ENCODE peak calls at places on chromosomes 6 and 20, in four cellular contexts. I, R, A and J are unnamed samples. For H3K27me3, H3K4me1 and H3K36me3, the result is how much of the 10 kb centered on the place peaks cover.

GRCh38 chr20:24783631-24784492 is 165.2 kb upstream of the CST7 start:
- DNase-seq in I (no peak), R (peak), A (no peak), J (no peak)

GRCh38 chr6:16038938-16039337 is 89.9 kb upstream of the MYLIP start:
- DNase-seq in I (no peak), R (no peak), A (no peak), J (no peak)

GRCh38 chr6:24426729-24427446 is 24.2 kb downstream of the MRS2 start:
- DNase-seq in I (no peak), R (no peak), A (no peak), J (no peak)

GRCh38 chr6:33700391-33701050 is 11.0 kb downstream of the UQCC2 start:
- DNase-seq in I (peak), R (peak), A (peak), J (peak)

GRCh38 chr6:78835817-78836216 is 31.5 kb upstream of the IRAK1BP1 start:
- DNase-seq in I (no peak), R (no peak), A (no peak), J (peak)

GRCh38 chr6:15444881-15445280 is 199.0 kb downstream of the JARID2 start:
- DNase-seq in I (peak), R (peak), A (no peak), J (no peak)

GRCh38 chr6:138104618-138105213 is 2.5 kb downstream of the PERP start:
- DNase-seq in I (no peak), R (no peak), A (no peak), J (no peak)

GRCh38 chr20:2137552-2138201 is 36.0 kb downstream of the STK35 start:
- DNase-seq in I (peak), R (no peak), A (no peak), J (peak)

GRCh38 chr6:16929814-16930213 is 168.6 kb upstream of the ATXN1 start:
- DNase-seq in I (peak), R (no peak), A (no peak), J (peak)

GRCh38 chr20:63351811-63352591 is 9.1 kb downstream of the CHRNA4 start:
- DNase-seq in I (no peak), R (no peak), A (peak), J (no peak)

GRCh38 chr6:149147191-149147590 is 170.3 kb upstream of the TAB2 start:
- DNase-seq in I (peak), R (no peak), A (no peak), J (peak)

GRCh38 chr20:63664861-63665594 is 6.9 kb downstream of the RTEL1 start:
- DNase-seq in I (peak), R (no peak), A (peak), J (no peak)

GRCh38 chr20:10531848-10532247 is 96.7 kb downstream of the SLX4IP start:
- DNase-seq in I (peak), R (no peak), A (no peak), J (no peak)

GRCh38 chr6:90106449-90106848 is 190.2 kb downstream of the BACH2 start:
- DNase-seq in I (no peak), R (no peak), A (no peak), J (no peak)

GRCh38 chr6:7960848-7961247 is 50.3 kb upstream of the TXNDC5 start:
- DNase-seq in I (no peak), R (no peak), A (no peak), J (no peak)

GRCh38 chr6:90286884-90287488 is 9.7 kb downstream of the BACH2 start:
- DNase-seq in I (peak), R (peak), A (peak), J (no peak)

GRCh38 chr20:58127731-58128130 is 100.7 kb downstream of the ANKRD60 start:
- DNase-seq in I (peak), R (no peak), A (no peak), J (peak)

GRCh38 chr6:131937219-131937618 is 14.0 kb downstream of the CCN2 start:
- DNase-seq in I (no peak), R (no peak), A (no peak), J (no peak)

GRCh38 chr6:121817141-121817540 is 381.7 kb downstream of the GJA1 start:
- DNase-seq in I (peak), R (no peak), A (no peak), J (peak)

GRCh38 chr6:167045828-167046580 is 46.8 kb downstream of the CEP43 start:
- DNase-seq in I (no peak), R (no peak), A (no peak), J (no peak)

GRCh38 chr20:13855613-13856012 is 70.8 kb downstream of the NDUFAF5 start:
- DNase-seq in I (no peak), R (no peak), A (no peak), J (no peak)

GRCh38 chr20:13856356-13856755 is 71.5 kb downstream of the NDUFAF5 start:
- DNase-seq in I (no peak), R (no peak), A (no peak), J (no peak)

GRCh38 chr20:13858496-13859270 is 73.9 kb downstream of the NDUFAF5 start:
- DNase-seq in I (no peak), R (no peak), A (no peak), J (no peak)

GRCh38 chr20:13857961-13858360 is 73.1 kb downstream of the NDUFAF5 start:
- DNase-seq in I (no peak), R (no peak), A (no peak), J (no peak)

GRCh38 chr20:13857304-13857703 is 72.5 kb downstream of the NDUFAF5 start:
- DNase-seq in I (no peak), R (no peak), A (no peak), J (no peak)
- H3K27me3 ChIP-seq in I (under half), R (under half), A (under half), J (under half)

DNA sequence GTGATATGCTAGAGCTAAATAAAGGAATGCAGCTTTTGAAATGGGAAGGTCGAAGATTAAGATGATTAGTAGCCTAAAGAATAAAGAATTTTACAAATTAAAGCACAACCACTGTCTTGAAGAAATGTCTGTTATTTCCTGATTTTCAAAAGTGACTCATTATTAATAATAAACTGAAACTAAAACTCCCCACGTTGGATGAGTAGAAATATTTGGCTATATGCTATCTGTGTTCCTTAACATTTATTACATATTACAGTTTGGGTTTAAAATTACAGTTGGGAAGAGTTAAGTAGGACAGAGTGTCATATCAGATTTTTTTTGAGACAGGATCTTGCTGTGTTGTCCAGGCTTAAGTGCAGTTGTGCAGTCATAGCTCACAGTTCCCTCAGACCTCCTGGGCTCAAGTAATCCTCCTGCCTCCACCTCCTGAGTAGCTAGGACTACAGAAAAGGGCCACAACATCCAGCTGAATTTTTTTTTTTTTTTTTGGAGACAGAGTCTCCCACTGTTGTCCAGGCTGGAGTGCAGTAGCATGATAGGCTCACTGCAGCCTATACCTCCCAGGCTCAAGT is 47.1 kb downstream of the AKIRIN2 start:
- DNase-seq in I (no peak), R (no peak), A (no peak), J (no peak)
- H3K4me1 ChIP-seq in I (under half), R (under half), A (under half), J (under half)

DNA sequence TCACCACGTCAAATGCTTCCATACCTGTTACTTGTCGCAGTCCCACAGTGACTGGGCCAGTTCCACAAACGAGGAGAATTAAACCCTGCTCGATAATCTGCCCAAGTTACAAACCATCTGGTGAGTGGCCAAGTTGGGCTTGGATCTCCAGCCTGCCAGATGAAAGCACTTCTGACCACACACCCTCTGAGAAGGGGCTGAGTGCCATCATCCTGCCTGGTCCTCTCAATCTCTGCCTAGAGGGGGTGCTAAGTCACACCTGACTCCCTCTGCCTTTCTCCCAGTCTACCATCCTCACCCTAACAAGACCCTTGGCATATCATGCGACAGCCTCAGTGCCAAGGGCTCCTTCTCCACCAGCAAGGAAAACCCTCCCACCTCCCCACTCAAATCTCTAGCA is 15.8 kb downstream of the RRP36 start:
- DNase-seq in I (no peak), R (no peak), A (no peak), J (no peak)
- H3K36me3 ChIP-seq in I (under half), R (under half), A (under half), J (half or more)

DNA sequence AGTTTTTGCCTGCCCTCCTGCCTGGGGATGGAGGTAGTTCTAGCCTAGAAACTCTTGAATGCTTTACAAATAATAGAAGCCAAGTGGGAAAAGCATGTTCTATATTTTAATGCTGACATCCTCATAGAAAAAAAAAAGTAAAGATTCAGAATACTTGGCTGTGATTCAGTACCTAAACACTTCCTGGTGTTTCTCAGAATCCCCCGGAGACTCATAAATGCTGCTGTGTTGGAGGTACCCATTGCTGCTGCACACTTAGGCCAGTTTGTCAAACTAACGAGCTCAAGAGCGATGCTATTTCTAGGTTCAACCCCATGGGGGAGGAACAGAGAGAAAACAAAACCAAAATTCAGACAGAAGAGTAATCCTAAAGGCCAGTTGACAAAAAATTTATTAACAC is 38.8 kb upstream of the ZFP64 start:
- DNase-seq in I (no peak), R (no peak), A (no peak), J (no peak)
- H3K27me3 ChIP-seq in I (under half), R (under half), A (under half), J (under half)

GRCh38 chr20:3782597-3782996 is 1.3 kb upstream of the SPEF1 start:
- DNase-seq in I (no peak), R (no peak), A (no peak), J (no peak)
- H3K4me1 ChIP-seq in I (under half), R (under half), A (under half), J (under half)

GRCh38 chr6:144466716-144467115 is 181.6 kb downstream of the UTRN start:
- DNase-seq in I (no peak), R (no peak), A (no peak), J (no peak)

GRCh38 chr6:144467921-144468320 is 182.8 kb downstream of the UTRN start:
- DNase-seq in I (no peak), R (no peak), A (peak), J (no peak)

GRCh38 chr6:144467153-144467762 is 182.1 kb downstream of the UTRN start:
- DNase-seq in I (no peak), R (no peak), A (no peak), J (no peak)

GRCh38 chr6:144468709-144469108 is 183.6 kb downstream of the UTRN start:
- DNase-seq in I (no peak), R (no peak), A (no peak), J (no peak)

DNA sequence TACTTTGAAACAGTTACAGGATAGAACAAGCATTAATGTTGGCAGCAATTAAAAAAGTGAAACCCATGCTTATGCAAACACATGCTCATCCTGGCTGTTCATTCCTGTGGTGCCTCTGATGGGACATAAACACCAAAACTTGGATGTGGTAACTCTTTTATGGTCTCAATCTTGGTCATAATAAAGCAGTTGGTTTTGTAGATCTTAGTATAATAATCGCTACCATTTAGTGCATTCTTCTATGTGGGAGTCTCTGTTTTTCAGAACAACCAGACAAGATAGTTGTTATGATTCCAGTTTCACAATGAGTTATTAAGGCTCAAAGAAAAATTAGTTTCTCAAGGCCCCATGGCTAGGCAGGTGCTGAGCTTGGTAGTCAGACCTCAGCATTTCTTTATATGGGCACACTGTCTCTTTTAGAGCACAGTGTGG is 184.0 kb downstream of the UTRN start:
- DNase-seq in I (no peak), R (no peak), A (no peak), J (no peak)
- H3K36me3 ChIP-seq in I (under half), R (under half), A (under half), J (half or more)

DNA sequence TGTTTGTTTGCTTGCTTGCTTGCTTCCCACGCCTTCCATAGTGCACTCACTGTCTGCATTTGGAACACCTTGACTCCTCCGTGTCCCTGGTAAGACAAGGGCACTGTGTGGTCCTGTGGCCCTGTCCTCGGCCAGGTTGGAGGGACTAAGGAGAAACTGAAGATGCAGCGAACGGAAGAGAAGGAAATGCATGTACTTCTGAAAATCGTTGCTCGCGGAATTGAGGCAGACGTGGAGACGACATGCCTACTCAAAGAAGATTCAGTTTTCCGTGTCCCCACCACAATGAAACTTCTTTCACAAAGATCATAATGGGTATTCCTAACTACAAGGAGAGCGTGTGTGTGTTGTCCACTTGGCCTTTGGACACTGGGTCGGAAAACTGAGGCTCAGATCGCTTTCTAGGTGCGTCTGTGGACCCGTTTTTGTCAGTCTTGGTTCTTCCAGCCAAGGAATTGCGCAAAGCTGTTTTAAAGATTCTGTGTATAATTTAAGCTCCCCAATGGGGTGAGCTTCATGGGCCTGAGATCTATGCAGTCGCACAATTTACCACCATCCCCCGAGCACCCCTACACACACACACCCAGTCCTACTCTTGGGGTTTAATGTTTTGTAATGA is 120.4 kb upstream of the ZNF184 start:
- DNase-seq in I (no peak), R (no peak), A (no peak), J (no peak)
- H3K27me3 ChIP-seq in I (under half), R (under half), A (half or more), J (under half)

GRCh38 chr6:56518995-56519767 is 123.5 kb downstream of the DST start:
- DNase-seq in I (no peak), R (no peak), A (no peak), J (no peak)

GRCh38 chr6:56514395-56514794 is 128.3 kb downstream of the DST start:
- DNase-seq in I (peak), R (no peak), A (no peak), J (peak)

GRCh38 chr6:56515081-56515905 is 127.4 kb downstream of the DST start:
- DNase-seq in I (no peak), R (no peak), A (no peak), J (no peak)

GRCh38 chr6:56516003-56516402 is 126.7 kb downstream of the DST start:
- DNase-seq in I (no peak), R (no peak), A (no peak), J (no peak)

DNA sequence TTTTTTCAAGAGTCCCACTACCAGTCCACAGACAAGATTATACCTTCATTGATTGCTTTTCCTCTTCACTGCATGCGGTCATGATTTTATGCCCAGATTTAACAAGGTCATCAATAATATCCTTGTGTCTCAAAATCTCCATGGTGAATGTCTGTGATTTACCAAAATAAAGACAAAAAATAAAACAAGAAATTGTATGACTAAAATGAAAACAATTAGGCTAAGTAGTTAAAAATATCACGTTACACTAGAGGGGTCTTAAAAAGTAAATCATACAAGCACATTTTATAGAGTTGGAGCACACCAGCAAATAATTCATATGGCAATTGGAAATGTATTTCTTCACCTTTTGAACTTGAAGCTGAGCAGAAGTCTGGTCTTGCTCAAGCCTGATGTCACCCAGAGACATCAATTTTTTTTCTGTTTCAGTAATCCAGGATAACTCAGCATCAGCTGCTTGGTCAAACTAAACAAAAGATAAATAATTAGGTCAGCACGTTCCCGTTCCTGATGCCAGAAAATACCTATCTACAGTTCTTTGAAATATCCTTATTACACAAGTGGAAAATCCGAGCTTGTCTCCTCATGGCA is 125.4 kb downstream of the DST start:
- DNase-seq in I (peak), R (no peak), A (no peak), J (peak)
- H3K4me1 ChIP-seq in I (under half), R (under half), A (under half), J (under half)

DNA sequence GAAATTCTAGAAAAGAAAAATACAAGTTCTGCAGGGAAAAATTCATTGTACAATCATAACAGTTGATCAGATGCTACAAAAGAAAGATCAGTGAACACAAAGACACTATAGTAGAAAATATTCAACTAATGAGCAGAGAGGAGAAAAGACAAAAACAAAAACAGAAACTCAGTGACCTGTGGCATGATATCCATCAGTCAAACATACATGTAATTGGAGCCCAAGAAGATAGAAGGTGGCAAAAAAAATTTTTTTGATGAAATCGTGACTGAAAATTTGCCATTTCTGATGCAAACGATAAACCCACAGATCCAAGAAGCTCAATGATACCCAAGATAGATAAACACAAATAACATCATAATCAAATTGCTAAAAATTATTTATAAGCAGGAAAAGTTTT is 13.1 kb upstream of the FOXQ1 start:
- DNase-seq in I (no peak), R (no peak), A (no peak), J (no peak)
- H3K36me3 ChIP-seq in I (under half), R (under half), A (under half), J (under half)

DNA sequence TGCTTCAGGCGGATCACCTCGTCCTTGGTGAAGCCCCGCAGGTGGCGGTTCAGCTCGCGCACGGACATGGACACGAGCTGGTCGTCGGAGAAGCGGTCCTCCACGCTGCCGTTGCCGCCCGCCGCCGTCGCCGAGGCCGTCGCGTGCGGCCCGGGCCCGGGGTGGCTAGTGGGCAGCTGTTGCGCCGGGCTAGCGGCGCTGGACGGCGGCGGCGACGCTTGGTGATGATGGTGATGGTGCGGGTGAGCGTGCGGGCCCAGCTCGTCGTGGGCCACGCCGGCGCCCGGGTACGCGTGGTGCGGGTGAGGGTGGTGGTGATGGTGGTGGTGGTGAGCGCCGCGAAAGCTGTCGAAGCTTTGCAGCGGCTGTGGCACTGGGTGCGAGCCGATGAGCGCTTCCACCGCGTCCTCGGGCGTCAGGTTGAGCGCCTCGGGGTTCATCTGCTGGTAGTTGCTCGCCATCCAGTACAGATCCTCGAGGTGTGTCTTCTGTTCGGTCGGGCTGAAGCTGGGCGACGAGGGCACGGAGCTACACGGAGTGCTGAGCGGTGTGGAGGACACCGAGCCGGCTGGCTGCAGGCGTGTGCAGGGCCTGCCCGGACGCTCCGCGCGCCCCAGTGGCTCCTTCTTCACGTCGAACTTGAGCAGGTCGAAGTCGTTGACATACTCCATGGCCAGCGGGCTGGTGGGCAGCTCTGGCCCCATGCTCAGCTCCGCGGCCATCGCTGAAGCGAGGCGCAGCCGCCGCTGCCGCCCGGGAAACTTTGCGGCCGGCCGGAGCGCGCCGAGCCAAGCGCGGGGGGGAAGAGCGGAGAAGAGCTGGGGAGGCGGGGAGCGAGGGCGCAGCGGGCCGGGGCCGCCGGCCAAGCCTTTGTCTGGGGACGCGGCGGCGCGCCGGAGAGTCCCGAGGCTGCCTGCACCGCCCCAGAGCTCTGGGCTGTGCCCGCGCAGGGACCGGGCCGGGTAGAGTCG is 622 bp downstream of the MAFB start:
- DNase-seq in I (peak), R (no peak), A (no peak), J (no peak)
- H3K27me3 ChIP-seq in I (under half), R (under half), A (half or more), J (under half)